ENCODE peak calls at places on chromosomes 16 and 17, in eight cellular contexts. W, U, S, Y, A, T, M and H are unnamed samples.

GRCh38 chr16:67406628-67407027 is 9.6 kb downstream of the ZDHHC1 start:
- DNase-seq in U (no peak), W (no peak), A (peak), T (peak), S (no peak), M (no peak), Y (peak), H (no peak)

GRCh38 chr17:78706271-78706915 is 75.7 kb downstream of the CYTH1 start:
- DNase-seq in Y (no peak), T (no peak), S (no peak), M (peak), W (no peak), A (peak), U (no peak), H (peak)

GRCh38 chr17:40349477-40350409 is 14.8 kb downstream of the GJD3 start:
- DNase-seq in M (no peak), Y (no peak), U (peak), T (no peak), S (no peak), W (peak), A (peak), H (no peak)

GRCh38 chr17:43351686-43352085 is 47.1 kb upstream of the ARL4D start:
- DNase-seq in M (no peak), T (no peak), U (no peak), A (no peak), S (no peak), W (no peak), Y (no peak), H (no peak)

GRCh38 chr16:17467923-17468540 is 2.7 kb downstream of the XYLT1 start:
- DNase-seq in W (peak), Y (peak), A (peak), S (peak), U (peak), T (no peak), M (no peak), H (no peak)

GRCh38 chr16:46927273-46927672 is 43.1 kb downstream of the GPT2 start:
- DNase-seq in S (no peak), M (no peak), U (no peak), W (no peak), Y (no peak), A (no peak), T (no peak), H (no peak)

GRCh38 chr16:78386925-78387324 is 287.5 kb downstream of the WWOX start:
- DNase-seq in Y (no peak), S (no peak), A (no peak), W (no peak), M (no peak), T (no peak), U (no peak), H (no peak)

GRCh38 chr16:78535098-78535497 is 435.6 kb downstream of the WWOX start:
- DNase-seq in W (no peak), M (no peak), S (no peak), U (no peak), A (no peak), Y (no peak), T (no peak), H (no peak)

GRCh38 chr17:55093358-55093757 is 124.8 kb downstream of the STXBP4 start:
- DNase-seq in A (no peak), U (no peak), W (no peak), S (no peak), T (no peak), M (no peak), Y (no peak), H (no peak)

GRCh38 chr16:55380485-55380884 is 56.5 kb downstream of the IRX6 start:
- DNase-seq in S (no peak), W (no peak), M (no peak), U (no peak), Y (no peak), A (no peak), T (no peak), H (no peak)

GRCh38 chr16:51553314-51553713 is 402.2 kb upstream of the SALL1 start:
- DNase-seq in W (no peak), Y (no peak), M (no peak), S (no peak), A (no peak), T (no peak), U (no peak), H (no peak)

GRCh38 chr16:80540516-80541305 is at the start of gene DYNLRB2:
- DNase-seq in Y (peak), M (no peak), U (peak), T (peak), A (peak), S (peak), W (peak), H (peak)

GRCh38 chr17:4444782-4445473 is 11.2 kb downstream of the SPNS3 start:
- DNase-seq in M (peak), U (peak), W (peak), T (no peak), Y (no peak), S (peak), A (peak), H (peak)

GRCh38 chr17:68195667-68196393 is 52.0 kb upstream of the AMZ2 start:
- DNase-seq in U (no peak), M (no peak), W (no peak), A (no peak), T (no peak), Y (no peak), S (no peak), H (no peak)

GRCh38 chr16:398551-399277 is 1.7 kb downstream of the NME4 start:
- DNase-seq in U (no peak), A (no peak), M (no peak), Y (no peak), S (no peak), W (no peak), T (no peak), H (no peak)

GRCh38 chr16:59042296-59042695 is 308.2 kb upstream of the GOT2 start:
- DNase-seq in S (no peak), T (no peak), M (no peak), Y (no peak), W (no peak), A (peak), U (no peak), H (no peak)

GRCh38 chr17:3576970-3577369 is 19.4 kb upstream of the TRPV3 start:
- DNase-seq in S (no peak), Y (no peak), M (no peak), A (no peak), U (no peak), T (no peak), W (no peak), H (no peak)

GRCh38 chr17:30520436-30520835 is 43.2 kb downstream of the GOSR1 start:
- DNase-seq in A (peak), W (no peak), U (no peak), Y (no peak), M (no peak), S (no peak), T (peak), H (no peak)

GRCh38 chr16:20857281-20857680 is 42.9 kb downstream of the DCUN1D3 start:
- DNase-seq in U (no peak), W (no peak), S (no peak), Y (no peak), M (no peak), A (no peak), T (no peak), H (no peak)

GRCh38 chr16:15466886-15467781 is 32.7 kb downstream of the BMERB1 start:
- DNase-seq in W (no peak), T (no peak), M (peak), A (no peak), U (no peak), S (no peak), Y (no peak), H (peak)

GRCh38 chr17:30405161-30405560 is 26.4 kb downstream of the CPD start:
- DNase-seq in M (peak), Y (no peak), W (no peak), T (no peak), A (peak), S (no peak), U (no peak), H (no peak)

GRCh38 chr17:7897773-7898172 is 9.2 kb downstream of the CHD3 start:
- DNase-seq in Y (no peak), M (no peak), S (peak), A (peak), T (peak), W (no peak), U (no peak), H (no peak)

GRCh38 chr17:80104321-80104955 is 3.1 kb downstream of the GAA start:
- DNase-seq in M (no peak), T (peak), Y (no peak), S (no peak), W (no peak), U (no peak), A (peak), H (no peak)

GRCh38 chr16:590165-590874 is 454 bp downstream of the RAB40C start:
- DNase-seq in M (no peak), A (peak), Y (peak), T (peak), S (no peak), W (no peak), U (no peak), H (no peak)

GRCh38 chr17:19260958-19261357 is 23.8 kb downstream of the EPN2 start:
- DNase-seq in A (no peak), S (no peak), U (no peak), M (no peak), Y (peak), T (no peak), W (no peak), H (peak)

GRCh38 chr17:70881093-70881492 is 711.8 kb downstream of the KCNJ2 start:
- DNase-seq in W (no peak), Y (no peak), T (no peak), A (no peak), S (no peak), M (no peak), U (no peak), H (no peak)

GRCh38 chr16:55471448-55472097 is 7.4 kb upstream of the MMP2 start:
- DNase-seq in W (no peak), M (peak), U (no peak), T (peak), S (peak), A (peak), Y (no peak), H (no peak)

GRCh38 chr16:1791943-1792812 is 1.3 kb downstream of the IGFALS start:
- DNase-seq in S (no peak), U (no peak), A (no peak), Y (peak), M (no peak), W (no peak), T (no peak), H (no peak)

GRCh38 chr17:80596760-80597608 is 52.3 kb downstream of the RPTOR start:
- DNase-seq in M (no peak), Y (no peak), W (no peak), T (no peak), A (peak), S (no peak), U (no peak), H (no peak)

GRCh38 chr17:79325707-79326106 is 251.1 kb downstream of the ENGASE start:
- DNase-seq in M (no peak), T (no peak), Y (no peak), W (no peak), S (no peak), A (peak), U (no peak), H (no peak)

GRCh38 chr17:45735488-45735887 is 48.6 kb upstream of the CRHR1 start:
- DNase-seq in U (no peak), Y (no peak), S (no peak), A (no peak), T (no peak), M (no peak), W (no peak), H (no peak)

GRCh38 chr16:11066231-11066870 is 122.0 kb downstream of the CLEC16A start:
- DNase-seq in A (no peak), Y (peak), U (no peak), W (no peak), M (no peak), T (no peak), S (no peak), H (no peak)

GRCh38 chr17:78890111-78890897 is 12.7 kb downstream of the CEP295NL start:
- DNase-seq in U (peak), W (peak), A (no peak), S (peak), Y (peak), M (no peak), T (no peak), H (no peak)

GRCh38 chr16:57709663-57710062 is 15.1 kb downstream of the DRC7 start:
- DNase-seq in W (no peak), U (no peak), A (no peak), Y (peak), M (no peak), T (no peak), S (peak), H (no peak)

GRCh38 chr16:56121156-56121500 is 70.2 kb upstream of the GNAO1 start:
- DNase-seq in U (no peak), Y (no peak), S (no peak), T (no peak), A (no peak), M (no peak), W (no peak), H (no peak)

GRCh38 chr16:20952144-20952797 is 51.7 kb downstream of the LYRM1 start:
- DNase-seq in A (no peak), T (no peak), M (peak), W (no peak), Y (no peak), S (no peak), U (no peak), H (no peak)

GRCh38 chr16:83903739-83904138 is 4.8 kb downstream of the MLYCD start:
- DNase-seq in M (no peak), S (no peak), W (no peak), T (peak), A (peak), U (peak), Y (peak), H (no peak)

GRCh38 chr17:17070931-17071330 is 28.7 kb downstream of the MPRIP start:
- DNase-seq in T (no peak), U (no peak), S (no peak), W (no peak), Y (peak), M (no peak), A (no peak), H (no peak)

GRCh38 chr16:64784635-64785034 is 337.2 kb downstream of the CDH11 start:
- DNase-seq in M (no peak), Y (no peak), U (no peak), T (no peak), S (no peak), W (no peak), A (peak), H (no peak)

DNA sequence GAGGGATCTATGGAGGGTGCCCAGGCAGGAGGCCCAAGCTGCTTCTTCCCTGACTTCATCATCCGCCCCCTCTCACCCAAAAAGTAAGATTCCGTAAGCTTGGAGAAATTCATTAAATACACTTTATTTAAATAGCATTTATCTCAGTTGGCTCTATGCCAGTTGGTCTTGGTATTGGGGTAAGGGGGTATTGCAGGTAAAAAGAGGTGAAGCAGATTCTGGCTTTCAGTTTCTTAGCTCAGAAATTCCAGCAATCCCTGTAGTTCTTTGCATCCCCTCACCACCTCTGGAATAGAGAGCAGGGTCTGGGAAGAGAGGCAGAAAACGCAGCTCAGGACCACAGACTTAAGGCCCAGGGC is 750 bp upstream of the ALDOC start:
- DNase-seq in U (no peak), T (no peak), W (no peak), M (no peak), Y (no peak), S (no peak), A (no peak), H (no peak)
- H3K4me3 ChIP-seq in U (no peak), T (no peak), W (peak), M (no peak), Y (no peak), S (peak), A (no peak), H (no peak)

DNA sequence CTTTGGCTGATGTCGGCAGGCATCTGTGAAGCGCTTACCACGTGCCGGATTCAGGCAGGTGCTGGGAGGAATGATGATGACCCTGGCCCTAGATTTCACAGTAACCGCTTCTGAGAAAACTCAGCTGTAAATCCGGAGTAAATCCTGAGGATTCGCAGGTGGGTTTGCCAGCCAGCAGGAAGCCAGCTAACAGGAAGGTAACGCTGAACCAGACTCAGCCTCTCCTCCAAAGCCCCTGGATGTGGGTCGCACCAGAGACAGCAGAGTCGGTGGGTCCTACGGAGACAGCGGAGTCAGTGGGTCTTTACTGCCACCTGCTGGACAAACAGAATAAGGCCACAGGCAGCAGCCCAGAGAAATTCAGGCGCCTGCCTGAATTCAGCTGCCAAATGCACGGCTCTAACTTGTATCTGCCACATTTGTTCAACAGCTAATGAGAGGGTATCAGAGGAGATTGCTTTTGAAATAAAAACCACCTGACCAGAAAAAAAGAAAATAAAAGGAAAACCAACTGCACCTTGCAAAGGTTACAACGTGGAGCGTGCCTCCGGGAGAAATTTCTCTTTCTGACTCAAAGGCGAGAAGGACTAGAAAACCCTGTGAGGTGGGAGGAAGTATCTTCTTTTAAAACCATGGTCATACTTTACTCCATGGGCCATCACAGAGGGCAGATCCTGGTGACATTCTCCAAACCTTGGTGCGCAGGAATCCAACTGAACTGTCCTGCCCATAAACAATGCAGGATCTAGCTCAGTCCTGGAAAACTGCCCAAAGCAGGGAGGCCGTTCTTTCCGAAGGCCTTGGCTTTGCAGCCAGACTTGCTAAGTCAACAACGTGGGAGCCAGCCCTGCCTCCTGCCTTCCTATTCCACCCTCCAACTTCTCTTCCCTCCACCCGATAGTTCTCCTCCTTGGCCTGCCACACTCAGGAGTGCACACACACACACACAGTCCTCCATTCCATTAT is 16.3 kb downstream of the COPRS start:
- DNase-seq in T (peak), S (peak), W (peak), M (peak), Y (peak), U (peak), A (peak), H (peak)
- H3K4me3 ChIP-seq in T (peak), S (peak), W (peak), M (peak), Y (peak), U (peak), A (no peak), H (no peak)

DNA sequence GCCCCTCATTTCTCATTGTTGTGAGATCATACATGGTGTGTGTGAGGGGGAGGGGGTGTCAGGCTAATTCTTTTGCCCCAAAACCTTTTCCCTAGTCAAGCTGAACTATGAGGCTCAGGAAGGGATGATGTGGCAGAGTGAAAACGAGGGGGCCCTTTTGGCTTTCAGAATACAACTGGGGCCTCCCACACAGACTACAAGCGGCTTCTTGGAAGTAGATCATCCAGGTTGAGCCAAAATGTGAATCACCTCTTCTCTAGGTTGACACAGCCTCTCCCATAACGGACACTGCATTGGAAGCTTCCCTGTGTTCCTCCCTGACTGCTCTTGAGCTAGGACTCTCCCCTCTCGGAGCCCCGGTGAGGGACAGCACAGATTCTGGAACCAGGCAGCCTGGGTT is 2.3 kb upstream of the ALKBH5 start:
- DNase-seq in T (no peak), A (peak), U (no peak), W (no peak), Y (no peak), M (no peak), S (no peak), H (no peak)
- H3K4me3 ChIP-seq in T (peak), A (no peak), U (no peak), W (no peak), Y (no peak), M (no peak), S (no peak), H (no peak)

GRCh38 chr17:75228305-75228704 is 22.8 kb downstream of the NUP85 start:
- DNase-seq in M (no peak), U (no peak), A (no peak), T (no peak), W (peak), Y (no peak), S (no peak), H (no peak)

GRCh38 chr17:75228847-75229246 is 23.4 kb downstream of the NUP85 start:
- DNase-seq in T (no peak), W (peak), Y (no peak), M (no peak), U (no peak), A (no peak), S (no peak), H (no peak)

GRCh38 chr17:75231741-75232464 is 26.4 kb downstream of the NUP85 start:
- DNase-seq in S (no peak), T (no peak), W (no peak), U (no peak), A (no peak), M (no peak), Y (no peak), H (no peak)

GRCh38 chr17:75231071-75231470 is 25.6 kb downstream of the NUP85 start:
- DNase-seq in T (no peak), U (no peak), S (no peak), M (no peak), A (no peak), W (no peak), Y (no peak), H (no peak)

GRCh38 chr17:75232786-75233185 is 27.3 kb downstream of the NUP85 start:
- DNase-seq in Y (no peak), M (no peak), W (no peak), S (no peak), T (no peak), U (no peak), A (no peak), H (no peak)
- H3K4me3 ChIP-seq in Y (no peak), M (no peak), W (no peak), S (no peak), T (no peak), U (no peak), A (no peak), H (no peak)